ENCODE peak calls at places on chromosomes 6 and 20, in nine cellular contexts. One of them, this sample, is unnamed.

GRCh38 chr6:126919947-126920346 is 198.5 kb upstream of the RSPO3 start:
- DNase-seq in right atrium auricular region: no peak
- DNase-seq in right cardiac atrium: no peak
- DNase-seq in ELR: peak
- DNase-seq in activated CD8-positive, alpha-beta T cell treated with anti-CD3 and anti-CD28 coated beads for 36 hours: no peak
- DNase-seq in globus pallidus: no peak
- DNase-seq in A549: no peak
- DNase-seq in nephron progenitor cell: no peak
- DNase-seq in stimulated activated CD4-positive, alpha-beta T cell treated with anti-CD3 and anti-CD28 coated beads, TNF-alpha, amount 100 ng/mL, for 4 hours: no peak
- DNase-seq in this sample: no peak

GRCh38 chr6:101117397-101118185 is 236.5 kb upstream of the ASCC3 start:
- DNase-seq in right atrium auricular region: no peak
- DNase-seq in right cardiac atrium: peak
- DNase-seq in ELR: no peak
- DNase-seq in activated CD8-positive, alpha-beta T cell treated with anti-CD3 and anti-CD28 coated beads for 36 hours: no peak
- DNase-seq in globus pallidus: no peak
- DNase-seq in A549: no peak
- DNase-seq in nephron progenitor cell: peak
- DNase-seq in stimulated activated CD4-positive, alpha-beta T cell treated with anti-CD3 and anti-CD28 coated beads, TNF-alpha, amount 100 ng/mL, for 4 hours: no peak
- DNase-seq in this sample: no peak

GRCh38 chr6:42968126-42968701 is 7.7 kb downstream of the GNMT start:
- DNase-seq in right atrium auricular region: no peak
- DNase-seq in right cardiac atrium: no peak
- DNase-seq in ELR: no peak
- DNase-seq in activated CD8-positive, alpha-beta T cell treated with anti-CD3 and anti-CD28 coated beads for 36 hours: no peak
- DNase-seq in globus pallidus: no peak
- DNase-seq in A549: no peak
- DNase-seq in nephron progenitor cell: no peak
- DNase-seq in stimulated activated CD4-positive, alpha-beta T cell treated with anti-CD3 and anti-CD28 coated beads, TNF-alpha, amount 100 ng/mL, for 4 hours: no peak
- DNase-seq in this sample: no peak

GRCh38 chr20:32554965-32555289 is 30.2 kb downstream of the NOL4L start:
- DNase-seq in right atrium auricular region: no peak
- DNase-seq in right cardiac atrium: no peak
- DNase-seq in ELR: no peak
- DNase-seq in activated CD8-positive, alpha-beta T cell treated with anti-CD3 and anti-CD28 coated beads for 36 hours: no peak
- DNase-seq in globus pallidus: no peak
- DNase-seq in A549: no peak
- DNase-seq in nephron progenitor cell: no peak
- DNase-seq in stimulated activated CD4-positive, alpha-beta T cell treated with anti-CD3 and anti-CD28 coated beads, TNF-alpha, amount 100 ng/mL, for 4 hours: no peak
- DNase-seq in this sample: no peak

GRCh38 chr20:17732907-17733521 is 33.2 kb downstream of the BANF2 start:
- DNase-seq in right atrium auricular region: no peak
- DNase-seq in right cardiac atrium: no peak
- DNase-seq in ELR: no peak
- DNase-seq in activated CD8-positive, alpha-beta T cell treated with anti-CD3 and anti-CD28 coated beads for 36 hours: no peak
- DNase-seq in globus pallidus: no peak
- DNase-seq in A549: no peak
- DNase-seq in nephron progenitor cell: no peak
- DNase-seq in stimulated activated CD4-positive, alpha-beta T cell treated with anti-CD3 and anti-CD28 coated beads, TNF-alpha, amount 100 ng/mL, for 4 hours: no peak
- DNase-seq in this sample: no peak

GRCh38 chr6:71043902-71044301 is 87.0 kb upstream of the B3GAT2 start:
- DNase-seq in right atrium auricular region: no peak
- DNase-seq in right cardiac atrium: no peak
- DNase-seq in ELR: peak
- DNase-seq in activated CD8-positive, alpha-beta T cell treated with anti-CD3 and anti-CD28 coated beads for 36 hours: no peak
- DNase-seq in globus pallidus: no peak
- DNase-seq in A549: no peak
- DNase-seq in nephron progenitor cell: no peak
- DNase-seq in stimulated activated CD4-positive, alpha-beta T cell treated with anti-CD3 and anti-CD28 coated beads, TNF-alpha, amount 100 ng/mL, for 4 hours: no peak
- DNase-seq in this sample: no peak

GRCh38 chr6:142702501-142703460 is 242.2 kb downstream of the HIVEP2 start:
- DNase-seq in right atrium auricular region: peak
- DNase-seq in right cardiac atrium: peak
- DNase-seq in ELR: no peak
- DNase-seq in activated CD8-positive, alpha-beta T cell treated with anti-CD3 and anti-CD28 coated beads for 36 hours: no peak
- DNase-seq in globus pallidus: peak
- DNase-seq in A549: no peak
- DNase-seq in nephron progenitor cell: no peak
- DNase-seq in stimulated activated CD4-positive, alpha-beta T cell treated with anti-CD3 and anti-CD28 coated beads, TNF-alpha, amount 100 ng/mL, for 4 hours: no peak
- DNase-seq in this sample: no peak

GRCh38 chr20:36717657-36718056 is 28.2 kb downstream of the NDRG3 start:
- DNase-seq in right atrium auricular region: no peak
- DNase-seq in right cardiac atrium: no peak
- DNase-seq in ELR: peak
- DNase-seq in activated CD8-positive, alpha-beta T cell treated with anti-CD3 and anti-CD28 coated beads for 36 hours: peak
- DNase-seq in globus pallidus: peak
- DNase-seq in A549: no peak
- DNase-seq in nephron progenitor cell: no peak
- DNase-seq in stimulated activated CD4-positive, alpha-beta T cell treated with anti-CD3 and anti-CD28 coated beads, TNF-alpha, amount 100 ng/mL, for 4 hours: no peak
- DNase-seq in this sample: no peak

GRCh38 chr20:33684533-33685327 is 1.5 kb downstream of the E2F1 start:
- DNase-seq in right atrium auricular region: no peak
- DNase-seq in right cardiac atrium: peak
- DNase-seq in ELR: peak
- DNase-seq in activated CD8-positive, alpha-beta T cell treated with anti-CD3 and anti-CD28 coated beads for 36 hours: no peak
- DNase-seq in globus pallidus: no peak
- DNase-seq in A549: no peak
- DNase-seq in nephron progenitor cell: peak
- DNase-seq in stimulated activated CD4-positive, alpha-beta T cell treated with anti-CD3 and anti-CD28 coated beads, TNF-alpha, amount 100 ng/mL, for 4 hours: no peak
- DNase-seq in this sample: no peak

GRCh38 chr6:163780993-163781392 is 366.5 kb downstream of the QKI start:
- DNase-seq in right atrium auricular region: no peak
- DNase-seq in right cardiac atrium: peak
- DNase-seq in ELR: no peak
- DNase-seq in activated CD8-positive, alpha-beta T cell treated with anti-CD3 and anti-CD28 coated beads for 36 hours: no peak
- DNase-seq in globus pallidus: peak
- DNase-seq in A549: no peak
- DNase-seq in nephron progenitor cell: peak
- DNase-seq in stimulated activated CD4-positive, alpha-beta T cell treated with anti-CD3 and anti-CD28 coated beads, TNF-alpha, amount 100 ng/mL, for 4 hours: no peak
- DNase-seq in this sample: no peak

GRCh38 chr20:52291109-52291508 is 99.5 kb upstream of the ZFP64 start:
- DNase-seq in right atrium auricular region: no peak
- DNase-seq in right cardiac atrium: no peak
- DNase-seq in ELR: no peak
- DNase-seq in activated CD8-positive, alpha-beta T cell treated with anti-CD3 and anti-CD28 coated beads for 36 hours: no peak
- DNase-seq in globus pallidus: no peak
- DNase-seq in A549: no peak
- DNase-seq in nephron progenitor cell: no peak
- DNase-seq in stimulated activated CD4-positive, alpha-beta T cell treated with anti-CD3 and anti-CD28 coated beads, TNF-alpha, amount 100 ng/mL, for 4 hours: no peak
- DNase-seq in this sample: no peak

GRCh38 chr6:144106206-144106605 is 10.8 kb upstream of the SF3B5 start:
- DNase-seq in right atrium auricular region: no peak
- DNase-seq in right cardiac atrium: no peak
- DNase-seq in ELR: no peak
- DNase-seq in activated CD8-positive, alpha-beta T cell treated with anti-CD3 and anti-CD28 coated beads for 36 hours: no peak
- DNase-seq in globus pallidus: no peak
- DNase-seq in A549: no peak
- DNase-seq in nephron progenitor cell: no peak
- DNase-seq in stimulated activated CD4-positive, alpha-beta T cell treated with anti-CD3 and anti-CD28 coated beads, TNF-alpha, amount 100 ng/mL, for 4 hours: no peak
- DNase-seq in this sample: no peak

GRCh38 chr20:48656661-48657211 is 171.1 kb downstream of the PREX1 start:
- DNase-seq in right atrium auricular region: no peak
- DNase-seq in right cardiac atrium: no peak
- DNase-seq in ELR: peak
- DNase-seq in activated CD8-positive, alpha-beta T cell treated with anti-CD3 and anti-CD28 coated beads for 36 hours: no peak
- DNase-seq in globus pallidus: peak
- DNase-seq in A549: peak
- DNase-seq in nephron progenitor cell: peak
- DNase-seq in stimulated activated CD4-positive, alpha-beta T cell treated with anti-CD3 and anti-CD28 coated beads, TNF-alpha, amount 100 ng/mL, for 4 hours: no peak
- DNase-seq in this sample: no peak

GRCh38 chr6:18406955-18407738 is 20.0 kb downstream of the RNF144B start:
- DNase-seq in right atrium auricular region: no peak
- DNase-seq in right cardiac atrium: no peak
- DNase-seq in ELR: peak
- DNase-seq in activated CD8-positive, alpha-beta T cell treated with anti-CD3 and anti-CD28 coated beads for 36 hours: peak
- DNase-seq in globus pallidus: no peak
- DNase-seq in A549: no peak
- DNase-seq in nephron progenitor cell: no peak
- DNase-seq in stimulated activated CD4-positive, alpha-beta T cell treated with anti-CD3 and anti-CD28 coated beads, TNF-alpha, amount 100 ng/mL, for 4 hours: no peak
- DNase-seq in this sample: no peak

GRCh38 chr20:62711703-62712101 is 3.1 kb downstream of the NTSR1 start:
- DNase-seq in right atrium auricular region: no peak
- DNase-seq in right cardiac atrium: peak
- DNase-seq in ELR: no peak
- DNase-seq in activated CD8-positive, alpha-beta T cell treated with anti-CD3 and anti-CD28 coated beads for 36 hours: no peak
- DNase-seq in globus pallidus: no peak
- DNase-seq in A549: no peak
- DNase-seq in nephron progenitor cell: no peak
- DNase-seq in stimulated activated CD4-positive, alpha-beta T cell treated with anti-CD3 and anti-CD28 coated beads, TNF-alpha, amount 100 ng/mL, for 4 hours: no peak
- DNase-seq in this sample: no peak